ENCODE peak calls at places on chromosomes 3 and 15, in four cellular contexts. R is K562, T is A549, O is IMR-90. A is an unnamed sample.

GRCh38 chr3:16174389-16174788 is at the start of gene GALNT15:
- DNase-seq in R (no peak), T (no peak), O (peak), A (no peak)

GRCh38 chr15:34514251-34514760 is 69.1 kb downstream of the GOLGA8B start:
- DNase-seq in R (peak), T (peak), O (no peak), A (no peak)

GRCh38 chr3:82015241-82015640 is 253.8 kb upstream of the GBE1 start:
- DNase-seq in R (no peak), T (no peak), O (no peak), A (no peak)

GRCh38 chr3:129101370-129102138 is 20.1 kb downstream of the RAB43 start:
- DNase-seq in R (no peak), T (no peak), O (no peak), A (no peak)

GRCh38 chr3:85433334-85433733 is 474.5 kb downstream of the CADM2 start:
- DNase-seq in R (no peak), T (no peak), O (no peak), A (no peak)

GRCh38 chr15:98914626-98915025 is 93.0 kb downstream of the PGPEP1L start:
- DNase-seq in R (no peak), T (peak), O (peak), A (no peak)

GRCh38 chr3:11596387-11596786 is 47.3 kb downstream of the VGLL4 start:
- DNase-seq in R (peak), T (no peak), O (no peak), A (no peak)

GRCh38 chr3:10804183-10804648 is 11.8 kb upstream of the SLC6A11 start:
- DNase-seq in R (no peak), T (no peak), O (no peak), A (no peak)

GRCh38 chr3:182979719-182980191 is 583 bp downstream of the DCUN1D1 start:
- DNase-seq in R (peak), T (peak), O (peak), A (peak)

GRCh38 chr3:146172586-146172985 is 11.6 kb upstream of the PLOD2 start:
- DNase-seq in R (no peak), T (no peak), O (no peak), A (no peak)

GRCh38 chr3:66582721-66583141 is 81.9 kb upstream of the LRIG1 start:
- DNase-seq in R (no peak), T (no peak), O (no peak), A (no peak)

GRCh38 chr3:39022275-39022630 is 29.5 kb downstream of the SCN11A start:
- DNase-seq in R (no peak), T (no peak), O (no peak), A (no peak)

GRCh38 chr3:17672506-17672905 is 69.9 kb downstream of the TBC1D5 start:
- DNase-seq in R (no peak), T (no peak), O (no peak), A (no peak)

GRCh38 chr15:69328739-69329138 is 30.0 kb downstream of the PAQR5 start:
- DNase-seq in R (no peak), T (no peak), O (no peak), A (no peak)

GRCh38 chr3:54374214-54374855 is 252.0 kb downstream of the CACNA2D3 start:
- DNase-seq in R (peak), T (peak), O (no peak), A (peak)

GRCh38 chr3:71064976-71065763 is 518.4 kb downstream of the FOXP1 start:
- DNase-seq in R (peak), T (peak), O (peak), A (peak)

GRCh38 chr15:55221090-55222011 is 24.6 kb upstream of the RSL24D1 start:
- DNase-seq in R (no peak), T (peak), O (peak), A (peak)

GRCh38 chr3:188000361-188000861 is 153.5 kb upstream of the LPP start:
- DNase-seq in R (no peak), T (no peak), O (no peak), A (no peak)

GRCh38 chr3:120145498-120146285 is 51.4 kb upstream of the GSK3B start:
- DNase-seq in R (no peak), T (peak), O (peak), A (no peak)

GRCh38 chr3:33488246-33488645 is 48.0 kb upstream of the UBP1 start:
- DNase-seq in R (no peak), T (no peak), O (no peak), A (no peak)

GRCh38 chr3:54625805-54626787 is 301.8 kb downstream of the LRTM1 start:
- DNase-seq in R (no peak), T (no peak), O (no peak), A (no peak)

GRCh38 chr15:42825599-42825998 is 88.7 kb upstream of the CDAN1 start:
- DNase-seq in R (no peak), T (no peak), O (no peak), A (no peak)

GRCh38 chr15:42820811-42821210 is 83.9 kb upstream of the CDAN1 start:
- DNase-seq in R (no peak), T (no peak), O (no peak), A (no peak)

DNA sequence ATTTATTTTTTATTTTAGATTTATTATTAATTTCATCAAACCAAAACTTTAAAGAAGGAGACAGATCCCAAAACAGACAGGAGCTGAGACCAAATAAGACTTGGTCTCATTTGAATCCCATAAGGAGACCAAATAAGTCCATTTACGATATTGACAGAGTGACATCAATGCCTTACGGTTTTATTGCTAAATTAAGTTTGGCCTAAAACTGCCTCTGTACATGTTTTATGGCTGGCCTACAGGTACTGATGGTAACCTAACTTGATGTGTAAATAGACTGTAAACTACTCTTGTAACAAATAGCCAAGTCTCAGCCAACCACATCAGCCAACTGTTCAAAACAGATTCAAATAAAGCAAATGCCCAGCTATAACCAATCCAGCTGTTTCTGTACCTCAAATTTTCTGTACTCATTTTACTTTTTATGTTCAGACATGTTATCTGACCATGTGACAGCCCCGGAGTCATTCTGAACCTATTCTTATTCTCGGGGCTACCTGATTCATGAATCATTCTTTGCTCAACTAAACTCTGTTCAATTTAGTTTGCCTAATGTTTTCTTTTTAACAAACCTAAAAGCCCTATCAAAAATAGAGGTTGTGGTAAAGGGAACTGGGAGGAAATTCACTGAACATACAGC is 89.4 kb upstream of the CDAN1 start:
- DNase-seq in R (no peak), T (no peak), O (no peak), A (no peak)
- TF ChIP-seq MAZ in R (no peak), T (no peak), O (no peak), A (no peak)

GRCh38 chr15:67080900-67081431 is 15.6 kb downstream of the SMAD3 start:
- DNase-seq in R (peak), T (peak), O (peak), A (no peak)
- TF ChIP-seq MAZ in R (no peak), T (no peak), O (no peak), A (no peak)

DNA sequence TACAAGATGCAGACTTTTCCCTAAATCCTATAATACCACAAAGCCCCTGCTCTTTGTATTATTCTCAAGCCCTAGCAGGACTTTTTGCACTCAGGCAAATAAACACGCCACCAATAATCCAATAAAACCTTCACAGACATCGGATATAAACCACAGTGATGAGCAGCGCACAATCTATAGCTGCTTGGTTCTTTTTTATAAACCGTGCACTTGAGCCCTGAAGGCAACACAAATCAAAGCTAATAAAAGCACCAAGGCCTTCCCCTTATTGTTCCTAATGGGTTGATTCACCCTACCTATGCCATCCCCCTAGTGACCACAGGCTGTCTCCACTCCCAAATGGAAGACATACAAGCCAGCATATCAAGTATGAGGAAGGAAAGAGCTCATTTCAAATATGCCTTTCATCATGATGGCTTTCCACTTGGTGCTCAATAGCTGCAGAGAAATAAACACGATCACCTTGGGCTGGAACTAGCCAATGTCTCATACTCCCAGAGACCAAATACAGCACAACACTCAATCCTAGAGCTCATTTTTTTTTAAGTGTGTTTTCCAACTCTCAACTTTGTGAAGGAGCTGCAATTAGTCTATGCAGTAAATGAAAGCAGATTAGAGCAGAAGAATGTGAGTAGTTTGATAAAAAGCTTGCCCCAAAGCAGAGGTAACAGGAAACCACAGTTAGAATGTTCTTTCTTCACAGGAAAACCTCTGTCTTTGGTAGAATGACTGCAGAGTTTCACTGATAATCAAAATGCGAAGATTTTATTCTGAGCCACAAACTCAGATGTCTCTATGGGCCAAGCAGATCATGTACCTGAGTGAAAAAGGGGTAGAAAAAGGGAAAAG is 573.9 kb downstream of the AGBL1 start:
- DNase-seq in R (no peak), T (no peak), O (no peak), A (no peak)
- TF ChIP-seq MAZ in R (no peak), T (no peak), O (no peak), A (no peak)

GRCh38 chr15:41231536-41231935 is 468 bp downstream of the CHP1 start:
- DNase-seq in R (no peak), T (no peak), O (no peak), A (no peak)
- TF ChIP-seq MAZ in R (no peak), T (no peak), O (no peak), A (no peak)

GRCh38 chr3:152426393-152426792 is 157.7 kb downstream of the MBNL1 start:
- DNase-seq in R (no peak), T (no peak), O (no peak), A (no peak)

GRCh38 chr3:152417181-152417580 is 148.5 kb downstream of the MBNL1 start:
- DNase-seq in R (no peak), T (no peak), O (peak), A (no peak)

GRCh38 chr3:152419748-152420147 is 151.0 kb downstream of the MBNL1 start:
- DNase-seq in R (no peak), T (no peak), O (no peak), A (no peak)

GRCh38 chr3:152421162-152421561 is 152.4 kb downstream of the MBNL1 start:
- DNase-seq in R (no peak), T (no peak), O (no peak), A (no peak)
- TF ChIP-seq MAZ in R (no peak), T (no peak), O (no peak), A (no peak)

GRCh38 chr3:171396048-171396447 is 64.2 kb downstream of the TNIK start:
- DNase-seq in R (no peak), T (no peak), O (peak), A (peak)
- TF ChIP-seq MAZ in R (no peak), T (no peak), O (no peak), A (no peak)

GRCh38 chr15:101827257-101827656 is 15.3 kb downstream of the OR4F15 start:
- DNase-seq in R (no peak), T (no peak), O (peak), A (no peak)
- TF ChIP-seq MAZ in R (no peak), T (no peak), O (no peak), A (no peak)

DNA sequence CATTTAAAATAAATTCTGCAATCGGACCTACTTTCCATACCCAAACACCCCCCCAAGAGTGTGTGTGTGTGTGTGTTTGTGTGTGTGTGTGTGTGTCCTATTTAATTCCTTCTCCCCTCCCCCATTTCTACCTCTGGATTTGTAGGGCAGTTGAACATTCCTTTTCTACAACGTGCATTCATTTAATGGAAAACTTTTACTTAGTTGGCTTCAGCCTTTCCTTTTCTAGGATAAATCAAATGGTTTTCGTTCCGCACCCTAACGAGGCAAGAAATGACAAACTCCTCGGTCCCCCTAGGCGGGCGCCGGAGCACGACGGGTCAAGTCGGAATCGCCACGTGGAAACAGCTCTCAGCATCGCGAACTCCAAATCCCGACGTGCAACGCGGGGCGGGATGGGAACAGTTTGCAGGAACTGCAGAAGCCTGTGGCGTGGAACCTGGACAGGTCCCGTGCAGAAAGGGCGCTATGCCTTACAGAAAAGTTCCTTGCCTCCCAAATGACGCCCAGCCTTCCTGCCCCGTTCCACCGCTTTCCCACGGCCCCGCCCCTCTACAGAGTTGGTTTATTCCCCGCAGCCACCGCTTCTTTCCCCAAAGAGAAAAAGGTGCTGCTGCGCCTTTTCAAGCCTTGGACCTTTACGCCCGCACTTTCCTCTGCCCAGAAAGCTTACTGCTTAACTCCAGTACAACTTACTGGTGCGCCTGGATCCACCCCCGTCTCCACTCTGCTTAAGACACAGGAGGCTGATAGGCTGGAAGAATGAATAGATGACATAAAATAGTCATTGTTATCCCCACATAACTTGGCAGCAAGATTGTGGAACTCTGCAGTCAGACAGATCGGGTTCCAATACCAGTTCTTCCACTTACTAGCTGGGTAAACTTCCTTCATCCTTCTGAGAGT is 1.1 kb upstream of the EIF2B5 start:
- DNase-seq in R (peak), T (peak), O (peak), A (peak)
- TF ChIP-seq MAZ in R (peak), T (no peak), O (no peak), A (peak)

GRCh38 chr3:47932431-47932830 is 83.8 kb downstream of the MAP4 start:
- DNase-seq in R (no peak), T (no peak), O (peak), A (no peak)
- TF ChIP-seq MAZ in R (no peak), T (no peak), O (no peak), A (no peak)

DNA sequence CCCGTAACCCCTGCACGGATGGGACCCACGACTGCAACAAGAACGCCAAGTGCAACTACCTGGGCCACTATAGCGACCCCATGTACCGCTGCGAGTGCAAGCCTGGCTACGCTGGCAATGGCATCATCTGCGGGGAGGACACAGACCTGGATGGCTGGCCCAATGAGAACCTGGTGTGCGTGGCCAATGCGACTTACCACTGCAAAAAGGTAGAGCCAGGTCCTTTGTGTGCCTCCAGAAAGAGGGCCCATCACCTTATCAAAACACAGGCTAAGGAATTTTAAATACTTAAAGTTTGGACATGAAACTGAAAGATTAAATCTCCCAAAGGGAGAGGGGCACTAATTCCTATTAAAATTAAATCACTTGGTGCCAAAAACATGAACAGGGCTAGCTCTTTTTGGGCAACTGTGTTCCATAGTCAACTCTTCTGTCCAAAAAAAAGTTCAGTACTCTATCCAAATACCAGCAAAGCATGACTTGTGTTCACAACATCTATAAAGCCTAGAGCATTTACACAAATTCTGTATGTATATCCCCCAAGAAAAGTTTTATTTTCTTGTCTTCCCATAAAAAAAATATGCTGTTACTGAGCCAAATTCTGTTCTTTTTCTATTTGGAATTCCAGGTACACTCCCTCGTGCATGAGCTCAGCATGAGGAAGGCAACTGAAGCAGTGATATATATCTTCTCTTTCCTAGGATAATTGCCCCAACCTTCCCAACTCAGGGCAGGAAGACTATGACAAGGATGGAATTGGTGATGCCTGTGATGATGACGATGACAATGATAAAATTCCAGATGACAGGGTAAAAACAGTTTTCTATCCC is 9.2 kb downstream of the THBS1 start:
- DNase-seq in R (no peak), T (no peak), O (peak), A (no peak)
- TF ChIP-seq MAZ in R (no peak), T (no peak), O (no peak), A (no peak)

A was measured in HepG2.